ENCODE peak calls at places on chromosome 13, in ten cellular contexts. One of them, this sample, is unnamed. For H3K4me1, the result is how much of the 10 kb centered on the place peaks cover.

GRCh38 chr13:50453238-50453637 is 390.3 kb downstream of the DLEU7 start:
- DNase-seq in heart left ventricle: no peak
- DNase-seq in A549: no peak
- DNase-seq in uterus: no peak
- DNase-seq in tibial nerve: no peak
- DNase-seq in stomach: no peak
- DNase-seq in esophagus squamous epithelium: no peak
- DNase-seq in right lobe of liver: no peak
- DNase-seq in ovary: no peak
- DNase-seq in body of pancreas: no peak
- DNase-seq in this sample: no peak

GRCh38 chr13:86087241-86087640 is 288.0 kb upstream of the SLITRK6 start:
- DNase-seq in heart left ventricle: no peak
- DNase-seq in A549: no peak
- DNase-seq in uterus: no peak
- DNase-seq in tibial nerve: no peak
- DNase-seq in stomach: no peak
- DNase-seq in esophagus squamous epithelium: no peak
- DNase-seq in right lobe of liver: no peak
- DNase-seq in ovary: no peak
- DNase-seq in body of pancreas: no peak
- DNase-seq in this sample: no peak

GRCh38 chr13:22871248-22871647 is 309.5 kb upstream of the SGCG start:
- DNase-seq in heart left ventricle: no peak
- DNase-seq in A549: no peak
- DNase-seq in uterus: no peak
- DNase-seq in tibial nerve: no peak
- DNase-seq in stomach: no peak
- DNase-seq in esophagus squamous epithelium: no peak
- DNase-seq in right lobe of liver: no peak
- DNase-seq in ovary: no peak
- DNase-seq in body of pancreas: no peak
- DNase-seq in this sample: no peak

GRCh38 chr13:101565327-101565726 is 112.9 kb downstream of the ITGBL1 start:
- DNase-seq in heart left ventricle: no peak
- DNase-seq in A549: no peak
- DNase-seq in uterus: no peak
- DNase-seq in tibial nerve: no peak
- DNase-seq in stomach: no peak
- DNase-seq in esophagus squamous epithelium: no peak
- DNase-seq in right lobe of liver: no peak
- DNase-seq in ovary: no peak
- DNase-seq in body of pancreas: no peak
- DNase-seq in this sample: no peak

GRCh38 chr13:43263047-43263446 is 239.7 kb downstream of the DNAJC15 start:
- DNase-seq in heart left ventricle: no peak
- DNase-seq in A549: no peak
- DNase-seq in uterus: no peak
- DNase-seq in tibial nerve: no peak
- DNase-seq in stomach: no peak
- DNase-seq in esophagus squamous epithelium: no peak
- DNase-seq in right lobe of liver: no peak
- DNase-seq in ovary: no peak
- DNase-seq in body of pancreas: no peak
- DNase-seq in this sample: no peak

GRCh38 chr13:113814435-113814821 is 49.4 kb downstream of the GAS6 start:
- DNase-seq in heart left ventricle: no peak
- DNase-seq in A549: no peak
- DNase-seq in uterus: no peak
- DNase-seq in tibial nerve: no peak
- DNase-seq in stomach: no peak
- DNase-seq in esophagus squamous epithelium: no peak
- DNase-seq in right lobe of liver: no peak
- DNase-seq in ovary: peak
- DNase-seq in body of pancreas: peak
- DNase-seq in this sample: no peak

GRCh38 chr13:99610702-99611289 is 109.5 kb downstream of the TM9SF2 start:
- DNase-seq in heart left ventricle: no peak
- DNase-seq in A549: no peak
- DNase-seq in uterus: no peak
- DNase-seq in tibial nerve: no peak
- DNase-seq in stomach: no peak
- DNase-seq in esophagus squamous epithelium: no peak
- DNase-seq in right lobe of liver: no peak
- DNase-seq in ovary: no peak
- DNase-seq in body of pancreas: no peak
- DNase-seq in this sample: no peak

GRCh38 chr13:19151581-19152263 is 29.9 kb downstream of the TUBA3C start:
- DNase-seq in heart left ventricle: no peak
- DNase-seq in A549: no peak
- DNase-seq in uterus: no peak
- DNase-seq in tibial nerve: no peak
- DNase-seq in stomach: no peak
- DNase-seq in esophagus squamous epithelium: no peak
- DNase-seq in right lobe of liver: no peak
- DNase-seq in ovary: no peak
- DNase-seq in body of pancreas: no peak
- DNase-seq in this sample: no peak

GRCh38 chr13:32850311-32851052 is 165.7 kb upstream of the KL start:
- DNase-seq in heart left ventricle: no peak
- DNase-seq in A549: no peak
- DNase-seq in uterus: no peak
- DNase-seq in tibial nerve: no peak
- DNase-seq in stomach: no peak
- DNase-seq in esophagus squamous epithelium: no peak
- DNase-seq in right lobe of liver: no peak
- DNase-seq in ovary: no peak
- DNase-seq in body of pancreas: no peak
- DNase-seq in this sample: no peak

GRCh38 chr13:45456196-45456972 is 8.4 kb upstream of the COG3 start:
- DNase-seq in heart left ventricle: no peak
- DNase-seq in A549: no peak
- DNase-seq in uterus: no peak
- DNase-seq in tibial nerve: no peak
- DNase-seq in stomach: no peak
- DNase-seq in esophagus squamous epithelium: no peak
- DNase-seq in right lobe of liver: no peak
- DNase-seq in ovary: no peak
- DNase-seq in body of pancreas: no peak
- DNase-seq in this sample: no peak

GRCh38 chr13:72959643-72960042 is 99.2 kb upstream of the KLF5 start:
- DNase-seq in heart left ventricle: no peak
- DNase-seq in A549: no peak
- DNase-seq in uterus: no peak
- DNase-seq in tibial nerve: no peak
- DNase-seq in stomach: no peak
- DNase-seq in esophagus squamous epithelium: no peak
- DNase-seq in right lobe of liver: no peak
- DNase-seq in ovary: no peak
- DNase-seq in body of pancreas: no peak
- DNase-seq in this sample: no peak

GRCh38 chr13:84654654-84655244 is 772.5 kb upstream of the SLITRK1 start:
- DNase-seq in heart left ventricle: no peak
- DNase-seq in A549: no peak
- DNase-seq in uterus: no peak
- DNase-seq in tibial nerve: no peak
- DNase-seq in stomach: no peak
- DNase-seq in esophagus squamous epithelium: no peak
- DNase-seq in right lobe of liver: no peak
- DNase-seq in ovary: no peak
- DNase-seq in body of pancreas: no peak
- DNase-seq in this sample: no peak

GRCh38 chr13:109665211-109665610 is 121.2 kb downstream of the IRS2 start:
- DNase-seq in heart left ventricle: no peak
- DNase-seq in A549: no peak
- DNase-seq in uterus: no peak
- DNase-seq in tibial nerve: no peak
- DNase-seq in stomach: no peak
- DNase-seq in esophagus squamous epithelium: no peak
- DNase-seq in right lobe of liver: no peak
- DNase-seq in ovary: no peak
- DNase-seq in body of pancreas: no peak
- DNase-seq in this sample: no peak

DNA sequence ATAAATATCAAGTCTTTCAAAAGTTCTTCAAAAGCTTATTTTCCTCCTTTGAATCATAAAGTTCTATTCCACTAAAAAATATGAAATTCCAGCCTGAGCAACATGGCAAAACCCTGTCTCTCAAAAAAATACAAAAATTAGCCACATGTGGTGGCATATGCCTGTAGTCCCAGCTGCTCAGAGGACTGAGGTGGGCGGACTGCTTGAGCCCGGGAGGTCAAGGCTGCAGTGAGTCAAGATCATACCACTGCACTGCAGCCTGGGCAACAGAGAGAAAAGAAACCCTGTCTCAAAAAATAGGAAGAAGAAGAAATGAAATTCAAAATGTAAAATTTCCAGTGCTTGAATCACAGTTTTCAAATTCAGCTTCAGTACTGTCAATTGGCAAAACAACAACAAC is 24.6 kb downstream of the CAB39L start:
- DNase-seq in heart left ventricle: no peak
- DNase-seq in A549: no peak
- DNase-seq in uterus: no peak
- DNase-seq in tibial nerve: no peak
- DNase-seq in stomach: no peak
- DNase-seq in esophagus squamous epithelium: no peak
- DNase-seq in right lobe of liver: no peak
- DNase-seq in ovary: peak
- DNase-seq in body of pancreas: no peak
- DNase-seq in this sample: no peak
- H3K4me1 ChIP-seq in heart left ventricle: under half
- H3K4me1 ChIP-seq in A549: under half
- H3K4me1 ChIP-seq in uterus: under half
- H3K4me1 ChIP-seq in tibial nerve: under half
- H3K4me1 ChIP-seq in stomach: under half
- H3K4me1 ChIP-seq in esophagus squamous epithelium: under half
- H3K4me1 ChIP-seq in right lobe of liver: under half
- H3K4me1 ChIP-seq in ovary: under half
- H3K4me1 ChIP-seq in body of pancreas: under half
- H3K4me1 ChIP-seq in this sample: under half

DNA sequence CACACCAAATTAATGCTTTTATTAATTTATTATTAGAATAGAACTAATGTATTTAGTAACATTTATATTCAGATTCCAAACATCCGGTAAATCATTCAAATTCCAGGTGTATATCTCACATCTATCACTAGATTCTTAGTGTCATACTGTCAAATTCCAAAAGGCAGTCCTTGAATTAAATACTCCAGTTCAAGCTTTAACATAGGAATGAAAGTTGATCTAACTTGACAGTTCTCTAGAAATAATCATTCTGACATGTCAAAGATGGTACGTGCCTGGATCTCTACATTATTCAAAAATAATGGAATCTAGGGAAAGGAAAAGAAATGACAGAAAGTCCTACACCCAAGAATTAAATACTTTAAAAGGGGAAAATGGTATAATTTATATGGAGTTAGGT is 1161.5 kb downstream of the PCDH9 start:
- DNase-seq in heart left ventricle: no peak
- DNase-seq in A549: no peak
- DNase-seq in uterus: no peak
- DNase-seq in tibial nerve: no peak
- DNase-seq in stomach: no peak
- DNase-seq in esophagus squamous epithelium: no peak
- DNase-seq in right lobe of liver: no peak
- DNase-seq in ovary: no peak
- DNase-seq in body of pancreas: no peak
- DNase-seq in this sample: no peak
- TF ChIP-seq POLR2A in heart left ventricle: no peak
- TF ChIP-seq POLR2A in A549: no peak
- TF ChIP-seq POLR2A in uterus: no peak
- TF ChIP-seq POLR2A in tibial nerve: no peak
- TF ChIP-seq POLR2A in stomach: no peak
- TF ChIP-seq POLR2A in esophagus squamous epithelium: no peak
- TF ChIP-seq POLR2A in right lobe of liver: no peak
- TF ChIP-seq POLR2A in ovary: no peak
- TF ChIP-seq POLR2A in body of pancreas: no peak
- TF ChIP-seq POLR2A in this sample: no peak

DNA sequence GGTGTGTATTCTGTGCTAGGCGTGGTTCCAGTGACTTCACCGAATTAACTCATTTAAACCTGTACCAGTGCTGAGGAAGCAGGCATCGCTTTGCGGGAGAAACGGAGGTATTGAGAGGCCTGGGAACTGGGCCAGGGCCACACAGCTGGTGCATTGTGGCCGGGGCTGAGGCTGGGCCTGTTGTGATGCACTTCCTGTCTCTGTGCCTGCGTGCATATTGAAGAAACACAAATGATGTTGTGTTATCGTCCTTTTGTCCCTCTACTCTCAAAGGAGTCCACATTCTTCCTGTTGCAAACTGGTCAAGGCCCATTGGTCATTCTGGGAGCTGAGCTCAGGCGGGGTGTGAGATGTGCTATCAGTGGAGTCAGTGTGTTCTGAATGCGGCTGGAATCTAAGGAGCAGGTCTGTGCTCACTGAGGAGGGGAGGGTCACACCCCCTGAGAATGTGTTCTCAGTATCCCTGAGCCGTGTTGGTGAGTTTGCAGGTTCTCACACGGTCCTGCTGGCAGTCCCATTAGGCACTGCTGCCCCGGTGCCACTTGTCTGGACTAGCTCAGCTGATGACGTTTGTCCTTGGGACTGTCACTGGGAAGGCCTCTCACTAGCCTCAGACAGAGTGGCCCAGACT is 62.1 kb downstream of the ARHGEF7 start:
- DNase-seq in heart left ventricle: peak
- DNase-seq in A549: no peak
- DNase-seq in uterus: peak
- DNase-seq in tibial nerve: peak
- DNase-seq in stomach: peak
- DNase-seq in esophagus squamous epithelium: no peak
- DNase-seq in right lobe of liver: no peak
- DNase-seq in ovary: no peak
- DNase-seq in body of pancreas: peak
- DNase-seq in this sample: no peak
- H3K4me1 ChIP-seq in heart left ventricle: half or more
- H3K4me1 ChIP-seq in A549: under half
- H3K4me1 ChIP-seq in uterus: under half
- H3K4me1 ChIP-seq in tibial nerve: under half
- H3K4me1 ChIP-seq in stomach: half or more
- H3K4me1 ChIP-seq in esophagus squamous epithelium: under half
- H3K4me1 ChIP-seq in right lobe of liver: under half
- H3K4me1 ChIP-seq in ovary: under half
- H3K4me1 ChIP-seq in body of pancreas: under half
- H3K4me1 ChIP-seq in this sample: under half

DNA sequence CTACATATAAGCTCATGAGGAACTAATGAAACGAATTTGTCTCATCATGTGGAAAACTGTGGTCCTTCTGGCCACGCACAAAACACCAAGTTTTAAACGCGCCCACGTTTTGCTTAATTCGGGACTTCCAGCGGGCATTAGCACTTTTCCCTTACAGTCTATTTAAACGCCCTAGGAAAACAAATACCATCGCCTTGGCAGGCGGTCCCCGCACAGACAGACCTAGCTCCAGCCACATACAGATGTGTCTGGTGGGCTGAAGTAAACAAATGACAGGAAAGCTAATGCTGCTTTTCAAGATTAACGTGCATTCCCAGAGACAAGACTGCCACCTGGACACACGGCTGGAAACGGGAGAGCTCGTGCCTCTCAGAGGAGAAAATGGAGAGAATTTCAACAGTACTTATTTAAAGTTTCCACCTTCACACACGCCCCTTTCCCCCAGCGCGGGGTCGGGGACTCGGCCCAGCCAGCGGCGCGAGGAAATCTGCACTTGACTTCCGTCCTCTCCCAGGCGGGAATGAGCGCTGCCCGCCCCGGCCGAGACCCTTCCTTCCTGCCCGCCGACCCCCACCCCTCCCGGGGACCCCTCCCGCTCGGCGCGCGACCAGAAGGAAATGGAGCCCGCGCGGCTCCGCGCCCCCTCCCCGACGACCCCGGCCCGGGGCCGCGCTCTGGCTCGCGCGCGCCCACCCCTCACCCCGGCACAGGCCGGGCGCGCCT is 929 bp downstream of the USP12 start:
- DNase-seq in heart left ventricle: peak
- DNase-seq in A549: peak
- DNase-seq in uterus: peak
- DNase-seq in tibial nerve: peak
- DNase-seq in stomach: peak
- DNase-seq in esophagus squamous epithelium: no peak
- DNase-seq in right lobe of liver: peak
- DNase-seq in ovary: peak
- DNase-seq in body of pancreas: peak
- DNase-seq in this sample: peak
- TF ChIP-seq POLR2A in heart left ventricle: no peak
- TF ChIP-seq POLR2A in A549: no peak
- TF ChIP-seq POLR2A in uterus: no peak
- TF ChIP-seq POLR2A in tibial nerve: no peak
- TF ChIP-seq POLR2A in stomach: no peak
- TF ChIP-seq POLR2A in esophagus squamous epithelium: no peak
- TF ChIP-seq POLR2A in right lobe of liver: no peak
- TF ChIP-seq POLR2A in ovary: no peak
- TF ChIP-seq POLR2A in body of pancreas: no peak
- TF ChIP-seq POLR2A in this sample: no peak

This sample was measured in prostate gland.